ENCODE peak calls at places on chromosome 1, in seven cellular contexts. N, P, K, D, C, O and E are unnamed samples.
A peak's percentile ranks its signal among the peaks of the same experiment; 100 is the strongest.

GRCh38 chr1:156582388-156583022 is 3.0 kb downstream of the TTC24 start:
- DNase-seq in N (no peak), P (no peak), K (no peak), D (no peak), C (no peak), O (no peak), E (no peak)

GRCh38 chr1:84774674-84775548 is 84.7 kb upstream of the SSX2IP start:
- DNase-seq in N (no peak), P (no peak), K (peak; percentile 33), D (no peak), C (no peak), O (no peak), E (peak; percentile 43)

GRCh38 chr1:33267468-33268205 is 11.3 kb downstream of the ZNF362 start:
- DNase-seq in N (no peak), P (no peak), K (no peak), D (no peak), C (no peak), O (no peak), E (no peak)

GRCh38 chr1:94186946-94187345 is 50.4 kb downstream of the ARHGAP29 start:
- DNase-seq in N (no peak), P (no peak), K (no peak), D (no peak), C (no peak), O (no peak), E (no peak)

GRCh38 chr1:109266965-109267364 is 16.0 kb downstream of the PSRC1 start:
- DNase-seq in N (no peak), P (no peak), K (no peak), D (peak; percentile 18), C (no peak), O (no peak), E (no peak)

GRCh38 chr1:93690921-93691789 is 9.5 kb upstream of the BCAR3 start:
- DNase-seq in N (no peak), P (no peak), K (peak; percentile 45), D (no peak), C (no peak), O (no peak), E (no peak)

GRCh38 chr1:198876371-198876871 is 237.6 kb downstream of the PTPRC start:
- DNase-seq in N (no peak), P (no peak), K (peak; percentile 52), D (peak; percentile 16), C (no peak), O (no peak), E (no peak)

GRCh38 chr1:197763307-197763706 is 12.0 kb downstream of the DENND1B start:
- DNase-seq in N (no peak), P (no peak), K (no peak), D (no peak), C (no peak), O (no peak), E (no peak)

GRCh38 chr1:101130673-101131072 is 105.1 kb upstream of the DPH5 start:
- DNase-seq in N (peak; percentile 34), P (no peak), K (no peak), D (no peak), C (no peak), O (no peak), E (no peak)

GRCh38 chr1:228110536-228110935 is 1.4 kb upstream of the MRPL55 start:
- DNase-seq in N (no peak), P (no peak), K (no peak), D (no peak), C (no peak), O (no peak), E (no peak)

GRCh38 chr1:100523038-100523649 is 14.8 kb upstream of the GPR88 start:
- DNase-seq in N (no peak), P (peak; percentile 21), K (no peak), D (no peak), C (no peak), O (no peak), E (no peak)

GRCh38 chr1:202671388-202671787 is 38.9 kb downstream of the SYT2 start:
- DNase-seq in N (no peak), P (no peak), K (no peak), D (no peak), C (no peak), O (no peak), E (peak; percentile 56)

GRCh38 chr1:76955652-76956051 is 88.4 kb downstream of the ST6GALNAC5 start:
- DNase-seq in N (no peak), P (no peak), K (no peak), D (no peak), C (no peak), O (no peak), E (no peak)

GRCh38 chr1:236472850-236473788 is 50.7 kb upstream of the LGALS8 start:
- DNase-seq in N (no peak), P (no peak), K (no peak), D (no peak), C (no peak), O (no peak), E (no peak)

GRCh38 chr1:151839457-151840409 is at the start of gene C2CD4D:
- DNase-seq in N (peak; percentile 22), P (peak; percentile 9), K (peak; percentile 81), D (no peak), C (peak; percentile 60), O (peak; percentile 68), E (peak; percentile 87)

GRCh38 chr1:55214214-55214902 is 806 bp downstream of the USP24 start:
- DNase-seq in N (peak; percentile 50), P (no peak), K (peak; percentile 80), D (peak; percentile 59), C (peak; percentile 67), O (peak; percentile 60), E (peak; percentile 80)

GRCh38 chr1:112712701-112713128 is 2.4 kb downstream of the PPM1J start:
- DNase-seq in N (no peak), P (no peak), K (no peak), D (no peak), C (peak; percentile 31), O (no peak), E (no peak)

GRCh38 chr1:112956503-112957132 is 622 bp upstream of the SLC16A1 start:
- DNase-seq in N (no peak), P (no peak), K (peak; percentile 44), D (peak; percentile 57), C (peak; percentile 34), O (peak; percentile 53), E (peak; percentile 47)

GRCh38 chr1:35449334-35450008 is 107.7 kb downstream of the KIAA0319L start:
- DNase-seq in N (no peak), P (no peak), K (no peak), D (no peak), C (no peak), O (no peak), E (no peak)

GRCh38 chr1:206776239-206776638 is 3.9 kb upstream of the IL10 start:
- DNase-seq in N (no peak), P (no peak), K (no peak), D (no peak), C (no peak), O (no peak), E (no peak)

GRCh38 chr1:193729429-193729828 is 543.0 kb upstream of the B3GALT2 start:
- DNase-seq in N (peak; percentile 19), P (no peak), K (no peak), D (no peak), C (no peak), O (no peak), E (no peak)

GRCh38 chr1:191641420-191642215 is 516.6 kb upstream of the RGS18 start:
- DNase-seq in N (no peak), P (no peak), K (no peak), D (no peak), C (no peak), O (no peak), E (no peak)

GRCh38 chr1:234721476-234722266 is 111.7 kb upstream of the IRF2BP2 start:
- DNase-seq in N (no peak), P (no peak), K (no peak), D (peak; percentile 74), C (no peak), O (no peak), E (no peak)

GRCh38 chr1:85734961-85735360 is 26.7 kb upstream of the ZNHIT6 start:
- DNase-seq in N (no peak), P (no peak), K (no peak), D (no peak), C (no peak), O (no peak), E (no peak)

GRCh38 chr1:233114159-233114558 is 163.7 kb downstream of the NTPCR start:
- DNase-seq in N (no peak), P (no peak), K (no peak), D (no peak), C (no peak), O (no peak), E (no peak)

GRCh38 chr1:25620211-25620610 is 3.6 kb downstream of the MAN1C1 start:
- DNase-seq in N (no peak), P (no peak), K (no peak), D (no peak), C (no peak), O (no peak), E (no peak)
- H3K4me3 ChIP-seq in N (peak overlapping the region; percentile 92), P (no peak overlapping the region), K (no peak overlapping the region), D (peak overlapping the region; percentile 93), C (no peak overlapping the region), O (peak overlapping the region; percentile 70), E (no peak overlapping the region)

GRCh38 chr1:201119206-201119814 is 7.1 kb upstream of the CACNA1S start:
- DNase-seq in N (peak; percentile 67), P (no peak), K (peak; percentile 79), D (no peak), C (no peak), O (no peak), E (no peak)
- TF ChIP-seq CTCF in N (peak; percentile 84), P (peak; percentile 76), K (peak; percentile 92), D (peak; percentile 43), C (peak; percentile 34), O (peak; percentile 60), E (peak; percentile 57)

DNA sequence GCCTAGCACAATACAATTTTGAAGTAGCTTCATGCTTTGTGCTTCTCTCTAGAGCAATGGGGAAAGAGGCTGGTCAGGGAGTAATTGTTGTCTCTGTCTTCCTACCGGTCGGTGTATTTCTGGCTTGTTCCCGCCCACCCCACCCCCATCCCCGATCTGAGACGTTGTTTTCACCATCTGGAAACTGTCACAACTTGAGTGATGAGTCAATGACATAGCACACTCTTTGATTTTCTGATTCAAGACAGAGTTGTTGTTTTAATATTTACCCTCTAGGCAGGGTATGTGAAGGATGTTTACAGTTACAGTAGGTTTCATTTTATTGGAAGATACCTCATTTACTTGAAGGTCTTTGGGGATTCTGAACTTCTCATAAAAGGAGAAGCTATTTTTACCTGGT is 7.0 kb downstream of the IL12RB2 start:
- DNase-seq in N (no peak), P (no peak), K (no peak), D (no peak), C (no peak), O (no peak), E (no peak)
- H3K4me3 ChIP-seq in N (no peak overlapping the region), P (no peak overlapping the region), K (no peak overlapping the region), D (no peak overlapping the region), C (no peak overlapping the region), O (no peak overlapping the region), E (no peak overlapping the region)

DNA sequence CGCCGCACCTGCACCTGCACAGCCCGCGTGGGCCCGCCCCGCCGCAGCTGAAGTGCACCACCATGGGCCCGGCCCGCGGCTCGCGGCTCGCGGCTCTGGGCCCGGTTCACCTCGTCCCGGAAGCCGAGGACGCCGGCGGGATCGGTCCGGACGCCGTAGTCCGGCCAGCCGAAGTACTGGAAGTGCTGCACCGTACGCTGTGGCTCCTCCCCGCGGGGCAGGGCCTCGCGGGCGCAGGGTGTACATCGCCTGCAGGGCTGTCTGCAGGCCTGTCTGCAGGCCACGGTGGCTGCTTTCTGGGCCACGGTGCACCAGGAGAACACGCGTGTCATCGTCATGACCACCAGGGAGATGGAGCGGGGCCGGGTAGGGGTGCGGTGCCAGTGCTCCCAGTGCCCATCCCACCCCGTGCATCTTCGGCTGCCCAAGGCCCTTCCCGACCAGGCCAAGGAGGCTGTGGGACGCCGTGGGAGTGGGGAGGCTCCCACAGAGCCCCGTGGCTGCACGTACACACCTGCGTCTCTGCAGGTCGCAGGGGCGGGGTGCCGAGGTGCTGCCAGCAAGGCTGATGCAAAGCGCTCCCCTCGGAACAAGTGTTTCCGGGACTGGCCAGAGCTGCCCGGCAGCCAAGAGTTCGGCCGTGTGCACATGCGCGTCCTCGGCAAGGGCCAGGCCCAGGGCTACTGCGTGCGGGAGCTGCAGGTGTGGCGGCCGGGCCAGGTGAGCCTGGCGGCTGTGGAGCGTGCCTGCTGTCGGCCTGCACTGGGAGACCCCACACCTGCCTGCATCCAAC is 6.6 kb downstream of the RNF223 start:
- DNase-seq in N (no peak), P (no peak), K (no peak), D (no peak), C (peak; percentile 57), O (peak; percentile 76), E (peak; percentile 55)
- TF ChIP-seq CTCF in N (no peak), P (no peak), K (no peak), D (no peak), C (no peak), O (no peak), E (no peak)